ENCODE peak calls at places on chromosomes 12 and 14, in five cellular contexts. W is stimulated activated effector memory CD8-positive, alpha-beta T cell treated with anti-CD3 and anti-CD28 coated beads, Interleukin-12 subunit alpha, Interleukin-12 subunit beta, amount 100 ng/mL, for 72 hours; Q is COLO829; J is activated naive CD8-positive, alpha-beta T cell treated with anti-CD3 and anti-CD28 coated beads, Interleukin-2, amount 10 ng/mL, durations not matched to agents 7 days and 5 days; I is thoracic aorta. L is an unnamed sample.

GRCh38 chr12:108560321-108560721 is 652 bp downstream of the SART3 start:
- DNase-seq in Q (no peak), W (no peak), J (no peak), I (no peak), L (no peak)

GRCh38 chr12:31944299-31944698 is 14.9 kb upstream of the RESF1 start:
- DNase-seq in J (no peak), I (no peak), W (no peak), Q (no peak), L (no peak)

GRCh38 chr14:63523735-63524408 is 19.3 kb downstream of the PPP2R5E start:
- DNase-seq in Q (no peak), W (no peak), J (no peak), I (no peak), L (no peak)

GRCh38 chr12:2336409-2336829 is 283.6 kb downstream of the CACNA1C start:
- DNase-seq in I (peak), W (no peak), Q (peak), J (no peak), L (no peak)

GRCh38 chr12:69966409-69966808 is 141.4 kb downstream of the MYRFL start:
- DNase-seq in J (no peak), W (no peak), I (no peak), Q (peak), L (no peak)

GRCh38 chr12:108399514-108399913 is 60.4 kb upstream of the CMKLR1 start:
- DNase-seq in I (peak), Q (no peak), W (no peak), J (no peak), L (no peak)

GRCh38 chr12:124105546-124105945 is 132.5 kb downstream of the ZNF664 start:
- DNase-seq in Q (no peak), W (no peak), J (no peak), I (no peak), L (no peak)

GRCh38 chr14:41072776-41073175 is 533.9 kb upstream of the LRFN5 start:
- DNase-seq in Q (no peak), J (no peak), I (no peak), W (no peak), L (no peak)

GRCh38 chr12:93098077-93098476 is 169.0 kb upstream of the EEA1 start:
- DNase-seq in J (peak), Q (no peak), W (peak), I (peak), L (no peak)

GRCh38 chr14:32813401-32813800 is 125.3 kb upstream of the NPAS3 start:
- DNase-seq in W (no peak), Q (no peak), I (no peak), J (no peak), L (no peak)

GRCh38 chr12:106032141-106032925 is 106.4 kb downstream of the NUAK1 start:
- DNase-seq in W (no peak), J (no peak), I (no peak), Q (no peak), L (no peak)

GRCh38 chr12:104456950-104457745 is 400 bp downstream of the CHST11 start:
- DNase-seq in W (peak), J (peak), Q (peak), I (peak), L (peak)

GRCh38 chr12:109601557-109601956 is 28.0 kb downstream of the MVK start:
- DNase-seq in I (no peak), W (no peak), J (no peak), Q (no peak), L (no peak)

GRCh38 chr12:41653386-41654110 is 465.4 kb downstream of the PDZRN4 start:
- DNase-seq in I (no peak), W (no peak), Q (no peak), J (no peak), L (no peak)

GRCh38 chr12:111546758-111547383 is 52.2 kb downstream of the ATXN2 start:
- DNase-seq in W (no peak), Q (no peak), J (no peak), I (no peak), L (no peak)

GRCh38 chr12:50074936-50075807 is 10.0 kb upstream of the SMARCD1 start:
- DNase-seq in W (peak), J (peak), I (no peak), Q (peak), L (peak)

GRCh38 chr14:91164676-91165075 is 50.8 kb downstream of the DGLUCY start:
- DNase-seq in W (no peak), Q (no peak), J (no peak), I (no peak), L (no peak)

GRCh38 chr14:20606190-20606901 is 15.2 kb upstream of the RNASE12 start:
- DNase-seq in W (no peak), Q (peak), I (no peak), J (no peak), L (no peak)

GRCh38 chr12:126362964-126363363 is 1297.7 kb downstream of the AACS start:
- DNase-seq in Q (no peak), J (no peak), W (no peak), I (no peak), L (no peak)

GRCh38 chr12:89927226-89927698 is 218.6 kb upstream of the ATP2B1 start:
- DNase-seq in J (no peak), W (no peak), Q (no peak), I (no peak), L (no peak)

GRCh38 chr14:73168274-73168673 is 32.0 kb downstream of the PSEN1 start:
- DNase-seq in J (no peak), I (no peak), Q (no peak), W (no peak), L (no peak)

GRCh38 chr14:80055912-80056801 is 155.1 kb downstream of the DIO2 start:
- DNase-seq in Q (peak), I (no peak), J (no peak), W (no peak), L (peak)

GRCh38 chr12:113926792-113927191 is 39.3 kb downstream of the RBM19 start:
- DNase-seq in I (no peak), W (no peak), Q (no peak), J (no peak), L (no peak)

GRCh38 chr12:124744273-124744640 is 119.4 kb downstream of the SCARB1 start:
- DNase-seq in I (no peak), J (no peak), W (no peak), Q (no peak), L (no peak)

GRCh38 chr12:56877195-56878009 is 56.8 kb downstream of the SDR9C7 start:
- DNase-seq in W (no peak), Q (no peak), J (no peak), I (no peak), L (no peak)

GRCh38 chr14:68842298-68842697 is 49.4 kb upstream of the ZFP36L1 start:
- DNase-seq in Q (no peak), W (no peak), I (no peak), J (no peak), L (no peak)

GRCh38 chr12:19946549-19946948 is 421.8 kb upstream of the PDE3A start:
- DNase-seq in Q (no peak), J (no peak), I (peak), W (no peak), L (no peak)

GRCh38 chr14:29061702-29062101 is 295.1 kb downstream of the FOXG1 start:
- DNase-seq in J (no peak), Q (no peak), W (no peak), I (no peak), L (no peak)

GRCh38 chr12:79665488-79665887 is 25.3 kb downstream of the PAWR start:
- DNase-seq in I (no peak), J (no peak), W (no peak), Q (no peak), L (no peak)

GRCh38 chr14:68473794-68474193 is 319.1 kb downstream of the ZFP36L1 start:
- DNase-seq in W (no peak), I (no peak), J (no peak), Q (no peak), L (no peak)